ENCODE peak calls at places on chromosomes 13 and 19, in seven cellular contexts. R is kidney epithelial cell, N is upper lobe of right lung, E is lower lobe of right lung, K is left lung, V is NT2/D1, B is uterus. D is an unnamed sample.

GRCh38 chr13:105587786-105588185 is 947.7 kb downstream of the EFNB2 start:
- DNase-seq in R (peak; percentile 91), N (no peak), E (no peak), K (no peak), V (no peak), B (no peak), D (no peak)

GRCh38 chr19:6732803-6733337 is 4.5 kb downstream of the GPR108 start:
- DNase-seq in R (no peak), N (no peak), E (peak; percentile 33), K (no peak), V (no peak), B (no peak), D (no peak)

GRCh38 chr13:41603917-41604316 is 146.6 kb downstream of the RGCC start:
- DNase-seq in R (peak; percentile 78), N (no peak), E (no peak), K (no peak), V (no peak), B (no peak), D (no peak)

GRCh38 chr19:53076984-53077383 is 26.2 kb downstream of the ZNF160 start:
- DNase-seq in R (no peak), N (no peak), E (no peak), K (no peak), V (peak; percentile 85), B (peak; percentile 26), D (no peak)

GRCh38 chr13:43305416-43305815 is 282.0 kb downstream of the DNAJC15 start:
- DNase-seq in R (no peak), N (no peak), E (no peak), K (no peak), V (no peak), B (no peak), D (no peak)

GRCh38 chr13:71017607-71018006 is 849.4 kb downstream of the DACH1 start:
- DNase-seq in R (no peak), N (no peak), E (no peak), K (no peak), V (no peak), B (no peak), D (no peak)

GRCh38 chr19:3698386-3698950 is 1.8 kb downstream of the PIP5K1C start:
- DNase-seq in R (no peak), N (no peak), E (no peak), K (no peak), V (no peak), B (no peak), D (no peak)

GRCh38 chr19:55228015-55228391 is 560 bp downstream of the TMEM86B start:
- DNase-seq in R (no peak), N (no peak), E (no peak), K (no peak), V (no peak), B (no peak), D (no peak)

GRCh38 chr13:99124695-99125334 is 75.8 kb upstream of the UBAC2 start:
- DNase-seq in R (peak; percentile 14), N (no peak), E (no peak), K (no peak), V (no peak), B (no peak), D (no peak)

GRCh38 chr19:38173324-38174041 is 50.5 kb downstream of the DPF1 start:
- DNase-seq in R (no peak), N (no peak), E (no peak), K (no peak), V (no peak), B (no peak), D (no peak)

GRCh38 chr19:45676851-45677263 is 8.8 kb downstream of the GIPR start:
- DNase-seq in R (no peak), N (peak; percentile 78), E (peak; percentile 65), K (peak; percentile 44), V (no peak), B (no peak), D (no peak)

GRCh38 chr19:6161271-6161850 is 25.9 kb downstream of the ACSBG2 start:
- DNase-seq in R (no peak), N (peak; percentile 67), E (peak; percentile 68), K (peak; percentile 49), V (peak; percentile 28), B (peak; percentile 58), D (peak; percentile 77)

GRCh38 chr19:10876459-10877240 is 5.3 kb downstream of the CARM1 start:
- DNase-seq in R (no peak), N (no peak), E (no peak), K (no peak), V (no peak), B (no peak), D (no peak)

GRCh38 chr19:46082728-46083050 is 41.8 kb downstream of the IGFL3 start:
- DNase-seq in R (no peak), N (no peak), E (no peak), K (no peak), V (no peak), B (no peak), D (no peak)

GRCh38 chr19:48606463-48607358 is at the start of gene SPACA4:
- DNase-seq in R (no peak), N (no peak), E (no peak), K (no peak), V (no peak), B (no peak), D (no peak)

GRCh38 chr19:17787274-17787913 is 7.5 kb upstream of the B3GNT3 start:
- DNase-seq in R (no peak), N (no peak), E (no peak), K (no peak), V (no peak), B (no peak), D (no peak)

GRCh38 chr13:21336609-21337008 is 122.5 kb downstream of the ZDHHC20 start:
- DNase-seq in R (no peak), N (no peak), E (no peak), K (no peak), V (no peak), B (no peak), D (no peak)

GRCh38 chr13:99432637-99433542 is 68.4 kb upstream of the TM9SF2 start:
- DNase-seq in R (peak; percentile 42), N (peak; percentile 76), E (peak; percentile 75), K (peak; percentile 82), V (peak; percentile 70), B (peak; percentile 28), D (no peak)

GRCh38 chr13:35848868-35849644 is 282.1 kb downstream of the DCLK1 start:
- DNase-seq in R (no peak), N (no peak), E (no peak), K (no peak), V (no peak), B (no peak), D (no peak)

GRCh38 chr19:461664-462551 is 1.1 kb upstream of the SHC2 start:
- DNase-seq in R (no peak), N (peak; percentile 76), E (no peak), K (no peak), V (no peak), B (peak; percentile 29), D (no peak)

GRCh38 chr13:45149964-45150363 is 29.7 kb downstream of the GTF2F2 start:
- DNase-seq in R (no peak), N (no peak), E (no peak), K (no peak), V (no peak), B (no peak), D (no peak)

GRCh38 chr19:47471733-47472457 is at the start of gene SLC8A2:
- DNase-seq in R (peak; percentile 9), N (peak; percentile 75), E (no peak), K (peak; percentile 50), V (peak; percentile 80), B (peak; percentile 87), D (peak; percentile 35)

GRCh38 chr13:31848621-31849020 is 109.3 kb downstream of the RXFP2 start:
- DNase-seq in R (no peak), N (no peak), E (no peak), K (no peak), V (no peak), B (no peak), D (no peak)

GRCh38 chr13:42380420-42381164 is 108.6 kb downstream of the AKAP11 start:
- DNase-seq in R (no peak), N (no peak), E (no peak), K (no peak), V (no peak), B (no peak), D (no peak)

GRCh38 chr13:99345345-99345744 is 38.1 kb upstream of the GPR183 start:
- DNase-seq in R (no peak), N (no peak), E (no peak), K (no peak), V (no peak), B (no peak), D (no peak)

GRCh38 chr13:29579094-29579493 is 16.4 kb downstream of the SLC7A1 start:
- DNase-seq in R (no peak), N (no peak), E (no peak), K (no peak), V (no peak), B (no peak), D (no peak)
- H3K4me3 ChIP-seq in R (no peak overlapping the region), N (no peak overlapping the region), E (no peak overlapping the region), K (no peak overlapping the region), V (no peak overlapping the region), B (no peak overlapping the region), D (no peak overlapping the region)

DNA sequence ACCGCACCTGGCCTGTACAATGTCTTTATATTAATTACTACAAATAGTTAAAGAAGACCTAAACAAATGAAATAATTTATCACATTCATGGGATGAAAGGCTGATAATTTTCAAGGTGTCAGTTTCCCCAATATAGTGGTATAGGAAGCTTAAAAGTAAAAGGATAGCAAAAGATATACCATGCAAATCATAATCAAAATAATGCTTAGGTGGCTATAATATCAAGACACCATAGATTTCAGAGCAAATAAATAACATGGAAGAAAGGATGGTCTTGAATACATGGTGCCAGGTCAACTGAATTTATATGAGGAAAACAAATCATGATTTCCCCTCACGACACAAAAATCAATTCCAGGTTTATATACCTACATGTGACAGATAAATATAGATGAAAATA is 4.8 kb downstream of the ZNF790 start:
- DNase-seq in R (no peak), N (no peak), E (no peak), K (no peak), V (no peak), B (no peak), D (no peak)
- H3K36me3 ChIP-seq in R (no peaks in the 10 kb centered on the region), N (peaks cover 7% of the 10 kb centered on the region), E (peaks cover 6% of the 10 kb centered on the region), K (peaks cover 65% of the 10 kb centered on the region), V (peaks cover 15% of the 10 kb centered on the region), B (no peaks in the 10 kb centered on the region), D (peaks cover 22% of the 10 kb centered on the region)

DNA sequence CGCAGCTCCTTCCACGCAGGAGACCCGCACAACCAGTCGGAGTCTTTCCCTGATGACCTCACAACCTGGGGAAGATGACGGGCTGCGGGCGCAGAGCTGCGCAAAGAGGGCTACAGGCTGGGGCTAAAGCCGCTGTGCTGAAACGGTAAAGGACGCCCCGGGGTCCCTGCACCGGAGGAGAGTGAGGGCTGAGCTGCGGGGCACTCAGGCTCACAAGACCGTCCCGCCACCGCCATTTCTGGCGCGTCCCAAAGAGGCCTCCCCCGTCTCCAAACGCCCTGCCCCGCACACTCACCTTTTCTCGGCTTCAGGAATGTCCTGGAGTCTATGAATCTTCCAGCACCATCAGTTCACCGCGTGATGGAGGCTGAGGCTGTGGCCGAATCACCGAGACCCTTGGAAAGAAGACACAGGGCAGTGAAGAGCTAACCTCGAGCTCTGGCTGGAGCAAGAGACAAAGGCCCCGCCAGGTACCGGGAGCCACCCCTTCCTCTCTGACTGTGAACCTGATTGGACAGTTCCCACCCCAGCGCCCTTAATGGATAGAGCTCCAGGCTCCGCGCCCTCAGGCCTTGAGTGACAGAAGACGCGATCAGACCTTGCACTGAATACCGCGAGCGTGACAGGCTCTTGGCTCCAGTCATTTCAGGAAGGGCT is 41.8 kb upstream of the ZNF429 start:
- DNase-seq in R (peak; percentile 38), N (no peak), E (peak; percentile 63), K (peak; percentile 53), V (peak; percentile 94), B (no peak), D (no peak)
- H3K4me3 ChIP-seq in R (peak overlapping the region; percentile 64), N (peak overlapping the region; percentile 26), E (peak overlapping the region; percentile 36), K (peak overlapping the region; percentile 17), V (peak overlapping the region; percentile 99), B (peak overlapping the region; percentile 23), D (no peak overlapping the region)

GRCh38 chr19:5057860-5058259 is 88.9 kb downstream of the KDM4B start:
- DNase-seq in R (no peak), N (no peak), E (no peak), K (no peak), V (no peak), B (no peak), D (no peak)
- H3K36me3 ChIP-seq in R (peaks cover 1% of the 10 kb centered on the region), N (peaks cover 13% of the 10 kb centered on the region), E (peaks cover 48% of the 10 kb centered on the region), K (peaks cover 90% of the 10 kb centered on the region), V (peaks cover 49% of the 10 kb centered on the region), B (no peaks in the 10 kb centered on the region), D (no peaks in the 10 kb centered on the region)